ENCODE peak calls at places on chromosome 19, in nine cellular contexts. One of them, this sample, is unnamed.

GRCh38 chr19:46944918-46945628 is 74.6 kb upstream of the NPAS1 start:
- DNase-seq in HEK293T: peak
- DNase-seq in NCI-H1092: no peak
- DNase-seq in EL: peak
- DNase-seq in mucosa of gallbladder: no peak
- DNase-seq in naive thymus-derived CD8-positive, alpha-beta T cell: no peak
- DNase-seq in activated CD4-positive, alpha-beta T cell treated with anti-CD3 and anti-CD28 coated beads for 24 hours: no peak
- DNase-seq in AG08395: peak
- DNase-seq in cardiac fibroblast: peak
- DNase-seq in this sample: peak

GRCh38 chr19:19849056-19849455 is 16.6 kb upstream of the ZNF253 start:
- DNase-seq in HEK293T: no peak
- DNase-seq in NCI-H1092: no peak
- DNase-seq in EL: no peak
- DNase-seq in mucosa of gallbladder: no peak
- DNase-seq in naive thymus-derived CD8-positive, alpha-beta T cell: no peak
- DNase-seq in activated CD4-positive, alpha-beta T cell treated with anti-CD3 and anti-CD28 coated beads for 24 hours: no peak
- DNase-seq in AG08395: no peak
- DNase-seq in cardiac fibroblast: no peak
- DNase-seq in this sample: no peak

GRCh38 chr19:54574527-54575056 is 1.0 kb downstream of the LILRA2 start:
- DNase-seq in HEK293T: no peak
- DNase-seq in NCI-H1092: no peak
- DNase-seq in EL: no peak
- DNase-seq in mucosa of gallbladder: no peak
- DNase-seq in naive thymus-derived CD8-positive, alpha-beta T cell: no peak
- DNase-seq in activated CD4-positive, alpha-beta T cell treated with anti-CD3 and anti-CD28 coated beads for 24 hours: no peak
- DNase-seq in AG08395: no peak
- DNase-seq in cardiac fibroblast: no peak
- DNase-seq in this sample: no peak

GRCh38 chr19:40827386-40828247 is 22.6 kb downstream of the CYP2A6 start:
- DNase-seq in HEK293T: no peak
- DNase-seq in NCI-H1092: no peak
- DNase-seq in EL: no peak
- DNase-seq in mucosa of gallbladder: peak
- DNase-seq in naive thymus-derived CD8-positive, alpha-beta T cell: no peak
- DNase-seq in activated CD4-positive, alpha-beta T cell treated with anti-CD3 and anti-CD28 coated beads for 24 hours: no peak
- DNase-seq in AG08395: no peak
- DNase-seq in cardiac fibroblast: no peak
- DNase-seq in this sample: no peak

GRCh38 chr19:58361900-58362271 is 665 bp downstream of the ZNF497 start:
- DNase-seq in HEK293T: peak
- DNase-seq in NCI-H1092: peak
- DNase-seq in EL: no peak
- DNase-seq in mucosa of gallbladder: no peak
- DNase-seq in naive thymus-derived CD8-positive, alpha-beta T cell: peak
- DNase-seq in activated CD4-positive, alpha-beta T cell treated with anti-CD3 and anti-CD28 coated beads for 24 hours: no peak
- DNase-seq in AG08395: peak
- DNase-seq in cardiac fibroblast: no peak
- DNase-seq in this sample: peak

GRCh38 chr19:38229585-38230073 is 5.6 kb upstream of the DPF1 start:
- DNase-seq in HEK293T: peak
- DNase-seq in NCI-H1092: peak
- DNase-seq in EL: peak
- DNase-seq in mucosa of gallbladder: peak
- DNase-seq in naive thymus-derived CD8-positive, alpha-beta T cell: peak
- DNase-seq in activated CD4-positive, alpha-beta T cell treated with anti-CD3 and anti-CD28 coated beads for 24 hours: peak
- DNase-seq in AG08395: peak
- DNase-seq in cardiac fibroblast: peak
- DNase-seq in this sample: peak

GRCh38 chr19:46125447-46125846 is 959 bp upstream of the IGFL3 start:
- DNase-seq in HEK293T: no peak
- DNase-seq in NCI-H1092: no peak
- DNase-seq in EL: no peak
- DNase-seq in mucosa of gallbladder: no peak
- DNase-seq in naive thymus-derived CD8-positive, alpha-beta T cell: no peak
- DNase-seq in activated CD4-positive, alpha-beta T cell treated with anti-CD3 and anti-CD28 coated beads for 24 hours: no peak
- DNase-seq in AG08395: no peak
- DNase-seq in cardiac fibroblast: no peak
- DNase-seq in this sample: no peak

GRCh38 chr19:1449467-1450442 is at the start of gene APC2:
- DNase-seq in HEK293T: peak
- DNase-seq in NCI-H1092: peak
- DNase-seq in EL: peak
- DNase-seq in mucosa of gallbladder: no peak
- DNase-seq in naive thymus-derived CD8-positive, alpha-beta T cell: no peak
- DNase-seq in activated CD4-positive, alpha-beta T cell treated with anti-CD3 and anti-CD28 coated beads for 24 hours: no peak
- DNase-seq in AG08395: peak
- DNase-seq in cardiac fibroblast: no peak
- DNase-seq in this sample: peak

GRCh38 chr19:19460761-19461265 is 54.5 kb downstream of the TSSK6 start:
- DNase-seq in HEK293T: no peak
- DNase-seq in NCI-H1092: no peak
- DNase-seq in EL: peak
- DNase-seq in mucosa of gallbladder: peak
- DNase-seq in naive thymus-derived CD8-positive, alpha-beta T cell: peak
- DNase-seq in activated CD4-positive, alpha-beta T cell treated with anti-CD3 and anti-CD28 coated beads for 24 hours: peak
- DNase-seq in AG08395: peak
- DNase-seq in cardiac fibroblast: peak
- DNase-seq in this sample: peak

GRCh38 chr19:4297901-4298771 is 4.1 kb downstream of the TMIGD2 start:
- DNase-seq in HEK293T: no peak
- DNase-seq in NCI-H1092: no peak
- DNase-seq in EL: no peak
- DNase-seq in mucosa of gallbladder: no peak
- DNase-seq in naive thymus-derived CD8-positive, alpha-beta T cell: no peak
- DNase-seq in activated CD4-positive, alpha-beta T cell treated with anti-CD3 and anti-CD28 coated beads for 24 hours: peak
- DNase-seq in AG08395: no peak
- DNase-seq in cardiac fibroblast: no peak
- DNase-seq in this sample: no peak

GRCh38 chr19:31140717-31141116 is 208.5 kb downstream of the TSHZ3 start:
- DNase-seq in HEK293T: no peak
- DNase-seq in NCI-H1092: no peak
- DNase-seq in EL: peak
- DNase-seq in mucosa of gallbladder: no peak
- DNase-seq in naive thymus-derived CD8-positive, alpha-beta T cell: no peak
- DNase-seq in activated CD4-positive, alpha-beta T cell treated with anti-CD3 and anti-CD28 coated beads for 24 hours: no peak
- DNase-seq in AG08395: peak
- DNase-seq in cardiac fibroblast: peak
- DNase-seq in this sample: peak

GRCh38 chr19:47239610-47240296 is 8.8 kb upstream of the BBC3 start:
- DNase-seq in HEK293T: no peak
- DNase-seq in NCI-H1092: peak
- DNase-seq in EL: peak
- DNase-seq in mucosa of gallbladder: no peak
- DNase-seq in naive thymus-derived CD8-positive, alpha-beta T cell: peak
- DNase-seq in activated CD4-positive, alpha-beta T cell treated with anti-CD3 and anti-CD28 coated beads for 24 hours: no peak
- DNase-seq in AG08395: peak
- DNase-seq in cardiac fibroblast: peak
- DNase-seq in this sample: peak

GRCh38 chr19:3146677-3147100 is 10.9 kb downstream of the GNA15 start:
- DNase-seq in HEK293T: peak
- DNase-seq in NCI-H1092: no peak
- DNase-seq in EL: no peak
- DNase-seq in mucosa of gallbladder: no peak
- DNase-seq in naive thymus-derived CD8-positive, alpha-beta T cell: peak
- DNase-seq in activated CD4-positive, alpha-beta T cell treated with anti-CD3 and anti-CD28 coated beads for 24 hours: peak
- DNase-seq in AG08395: no peak
- DNase-seq in cardiac fibroblast: no peak
- DNase-seq in this sample: no peak

GRCh38 chr19:2841858-2842574 is 741 bp downstream of the ZNF555 start:
- DNase-seq in HEK293T: peak
- DNase-seq in NCI-H1092: no peak
- DNase-seq in EL: peak
- DNase-seq in mucosa of gallbladder: no peak
- DNase-seq in naive thymus-derived CD8-positive, alpha-beta T cell: no peak
- DNase-seq in activated CD4-positive, alpha-beta T cell treated with anti-CD3 and anti-CD28 coated beads for 24 hours: no peak
- DNase-seq in AG08395: peak
- DNase-seq in cardiac fibroblast: no peak
- DNase-seq in this sample: no peak

GRCh38 chr19:10553087-10553667 is 9.5 kb downstream of the ATG4D start:
- DNase-seq in HEK293T: no peak
- DNase-seq in NCI-H1092: no peak
- DNase-seq in EL: no peak
- DNase-seq in mucosa of gallbladder: no peak
- DNase-seq in naive thymus-derived CD8-positive, alpha-beta T cell: no peak
- DNase-seq in activated CD4-positive, alpha-beta T cell treated with anti-CD3 and anti-CD28 coated beads for 24 hours: no peak
- DNase-seq in AG08395: no peak
- DNase-seq in cardiac fibroblast: no peak
- DNase-seq in this sample: no peak

GRCh38 chr19:1360818-1361461 is 22.8 kb upstream of the NDUFS7 start:
- DNase-seq in HEK293T: peak
- DNase-seq in NCI-H1092: peak
- DNase-seq in EL: peak
- DNase-seq in mucosa of gallbladder: peak
- DNase-seq in naive thymus-derived CD8-positive, alpha-beta T cell: no peak
- DNase-seq in activated CD4-positive, alpha-beta T cell treated with anti-CD3 and anti-CD28 coated beads for 24 hours: no peak
- DNase-seq in AG08395: peak
- DNase-seq in cardiac fibroblast: peak
- DNase-seq in this sample: peak

GRCh38 chr19:1872807-1873523 is 9.6 kb upstream of the KLF16 start:
- DNase-seq in HEK293T: no peak
- DNase-seq in NCI-H1092: no peak
- DNase-seq in EL: no peak
- DNase-seq in mucosa of gallbladder: no peak
- DNase-seq in naive thymus-derived CD8-positive, alpha-beta T cell: no peak
- DNase-seq in activated CD4-positive, alpha-beta T cell treated with anti-CD3 and anti-CD28 coated beads for 24 hours: no peak
- DNase-seq in AG08395: no peak
- DNase-seq in cardiac fibroblast: no peak
- DNase-seq in this sample: no peak

GRCh38 chr19:927044-927706 is 1.3 kb downstream of the ARID3A start:
- DNase-seq in HEK293T: no peak
- DNase-seq in NCI-H1092: no peak
- DNase-seq in EL: no peak
- DNase-seq in mucosa of gallbladder: no peak
- DNase-seq in naive thymus-derived CD8-positive, alpha-beta T cell: no peak
- DNase-seq in activated CD4-positive, alpha-beta T cell treated with anti-CD3 and anti-CD28 coated beads for 24 hours: no peak
- DNase-seq in AG08395: peak
- DNase-seq in cardiac fibroblast: peak
- DNase-seq in this sample: peak